ENCODE peak calls at places on chromosomes 11 and 22, in seven cellular contexts. E, G, Q, Z, V, Y and L are unnamed samples.

GRCh38 chr11:15195454-15196200 is 80.9 kb downstream of the INSC start:
- DNase-seq in E (no peak), G (no peak), Q (no peak), Z (no peak), V (no peak), Y (no peak), L (no peak)

GRCh38 chr11:62719302-62719978 is 7.8 kb downstream of the HNRNPUL2 start:
- DNase-seq in E (no peak), G (no peak), Q (no peak), Z (no peak), V (no peak), Y (no peak), L (no peak)

GRCh38 chr11:72812968-72813739 is 1.1 kb upstream of the ATG16L2 start:
- DNase-seq in E (peak; percentile 59), G (peak; percentile 81), Q (peak; percentile 95), Z (peak; percentile 64), V (peak; percentile 88), Y (peak; percentile 79), L (peak; percentile 56)

GRCh38 chr11:70501933-70502540 is 103.7 kb downstream of the CTTN start:
- DNase-seq in E (no peak), G (peak; percentile 23), Q (no peak), Z (peak; percentile 45), V (no peak), Y (no peak), L (no peak)

GRCh38 chr11:57546869-57547518 is 9.6 kb downstream of the SMTNL1 start:
- DNase-seq in E (no peak), G (no peak), Q (no peak), Z (no peak), V (no peak), Y (peak; percentile 42), L (peak; percentile 46)

GRCh38 chr11:70680781-70681281 is 282.5 kb downstream of the CTTN start:
- DNase-seq in E (no peak), G (no peak), Q (no peak), Z (peak; percentile 27), V (no peak), Y (no peak), L (no peak)

GRCh38 chr22:42928969-42929837 is 72.1 kb upstream of the ARFGAP3 start:
- DNase-seq in E (no peak), G (no peak), Q (peak; percentile 89), Z (no peak), V (no peak), Y (no peak), L (no peak)

GRCh38 chr11:31818874-31819331 is 7.8 kb upstream of the PAX6 start:
- DNase-seq in E (no peak), G (no peak), Q (no peak), Z (peak; percentile 61), V (peak; percentile 77), Y (no peak), L (no peak)

GRCh38 chr11:18791175-18792065 is at the start of gene PTPN5:
- DNase-seq in E (no peak), G (no peak), Q (peak; percentile 54), Z (no peak), V (no peak), Y (peak; percentile 14), L (no peak)

GRCh38 chr11:100774859-100775258 is 87.8 kb downstream of the ARHGAP42 start:
- DNase-seq in E (no peak), G (no peak), Q (no peak), Z (no peak), V (no peak), Y (peak; percentile 65), L (peak; percentile 16)

GRCh38 chr11:117382746-117383145 is 55.1 kb downstream of the CEP164 start:
- DNase-seq in E (no peak), G (no peak), Q (no peak), Z (no peak), V (peak; percentile 74), Y (no peak), L (no peak)

GRCh38 chr11:40204228-40204627 is 1255.2 kb downstream of the LRRC4C start:
- DNase-seq in E (no peak), G (no peak), Q (no peak), Z (no peak), V (no peak), Y (no peak), L (no peak)

GRCh38 chr22:47014636-47014930 is 252.1 kb downstream of the TBC1D22A start:
- DNase-seq in E (peak; percentile 11), G (no peak), Q (peak; percentile 48), Z (no peak), V (no peak), Y (no peak), L (no peak)

GRCh38 chr11:68471360-68472340 is 11.1 kb downstream of the PPP6R3 start:
- DNase-seq in E (no peak), G (no peak), Q (no peak), Z (no peak), V (no peak), Y (peak; percentile 87), L (peak; percentile 89)

DNA sequence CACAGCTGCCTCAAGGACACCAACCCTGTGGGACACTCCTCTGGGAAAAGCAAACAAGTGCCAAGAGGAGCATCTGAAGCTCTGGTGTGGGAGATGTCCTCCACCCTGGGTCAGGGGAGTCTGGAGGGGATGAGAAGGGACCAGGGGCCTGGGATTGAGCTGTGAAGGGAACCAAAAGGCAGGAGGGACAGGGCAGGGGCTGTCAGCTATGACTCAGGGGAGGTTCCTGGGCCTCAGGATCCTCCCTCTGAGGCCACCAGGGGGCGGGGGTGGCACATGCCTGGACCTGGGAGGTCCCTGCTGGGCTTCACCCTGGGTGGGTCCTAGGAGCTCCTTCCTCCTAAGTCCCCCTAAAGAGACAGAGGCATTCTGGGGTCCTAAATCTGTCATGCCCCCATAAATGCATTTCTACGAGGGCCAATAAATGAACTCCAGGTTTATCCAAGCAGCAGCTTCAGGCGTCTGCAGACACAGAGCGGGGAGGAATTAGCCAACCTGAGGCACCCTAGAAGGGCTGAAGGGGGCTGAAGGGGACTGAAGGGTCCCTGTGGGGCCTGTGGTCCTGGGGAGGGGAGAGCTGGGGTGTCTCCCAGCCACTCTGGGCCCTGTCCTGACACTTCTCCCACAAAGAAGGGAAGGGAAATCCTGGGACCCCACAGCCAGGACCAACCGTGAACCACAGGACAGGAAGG is 31.9 kb upstream of the IGLL5 start:
- DNase-seq in E (no peak), G (no peak), Q (no peak), Z (no peak), V (no peak), Y (no peak), L (no peak)
- TF ChIP-seq CTCF in E (no peak), G (no peak), Q (no peak), Z (peak; percentile 15), V (no peak), Y (peak; percentile 21), L (peak; percentile 61)

GRCh38 chr11:46363031-46363407 is 15.8 kb downstream of the DGKZ start:
- DNase-seq in E (peak; percentile 46), G (peak; percentile 84), Q (peak; percentile 81), Z (peak; percentile 59), V (peak; percentile 92), Y (peak; percentile 79), L (peak; percentile 83)

GRCh38 chr11:46362146-46363030 is 15.1 kb downstream of the DGKZ start:
- DNase-seq in E (no peak), G (no peak), Q (no peak), Z (peak; percentile 56), V (no peak), Y (no peak), L (no peak)

GRCh38 chr11:46364791-46365190 is 16.7 kb upstream of the MDK start:
- DNase-seq in E (no peak), G (no peak), Q (no peak), Z (peak; percentile 50), V (no peak), Y (no peak), L (no peak)

GRCh38 chr11:46364056-46364455 is 16.8 kb downstream of the DGKZ start:
- DNase-seq in E (no peak), G (no peak), Q (no peak), Z (no peak), V (no peak), Y (no peak), L (no peak)

DNA sequence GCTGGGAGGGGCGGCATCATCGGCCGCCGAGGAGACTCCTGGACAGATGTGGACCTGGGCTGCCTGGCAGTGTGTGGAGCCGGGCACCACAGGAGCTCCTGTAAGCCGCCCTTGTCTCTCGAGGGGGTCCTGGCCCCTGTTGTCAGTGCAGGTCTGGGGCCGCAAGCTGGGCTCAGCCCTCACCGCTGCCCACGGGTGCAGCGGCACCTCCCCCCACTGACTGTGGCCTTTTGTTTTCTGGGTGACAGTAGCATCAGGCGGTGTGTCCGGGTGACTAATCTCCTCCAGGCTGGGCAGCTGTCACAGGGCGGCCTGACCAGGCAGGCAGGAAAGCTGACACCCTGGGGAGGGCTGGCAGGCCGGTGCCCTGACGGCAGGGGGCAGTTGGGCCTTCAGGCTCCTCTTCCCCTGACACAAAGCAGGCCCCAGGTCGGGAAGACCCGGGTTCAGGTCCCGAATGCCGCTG is 16.2 kb downstream of the DGKZ start:
- DNase-seq in E (no peak), G (peak; percentile 96), Q (no peak), Z (peak; percentile 64), V (no peak), Y (peak; percentile 83), L (peak; percentile 47)
- TF ChIP-seq CTCF in E (no peak), G (peak; percentile 54), Q (no peak), Z (no peak), V (no peak), Y (peak; percentile 19), L (peak; percentile 57)

GRCh38 chr11:115134886-115135285 is 369.3 kb downstream of the CADM1 start:
- DNase-seq in E (no peak), G (no peak), Q (no peak), Z (no peak), V (no peak), Y (no peak), L (no peak)

GRCh38 chr11:115135936-115136335 is 368.3 kb downstream of the CADM1 start:
- DNase-seq in E (no peak), G (no peak), Q (no peak), Z (no peak), V (no peak), Y (no peak), L (no peak)

GRCh38 chr11:115133810-115134209 is 370.4 kb downstream of the CADM1 start:
- DNase-seq in E (no peak), G (no peak), Q (no peak), Z (no peak), V (no peak), Y (no peak), L (no peak)

GRCh38 chr11:115129771-115130306 is 374.4 kb downstream of the CADM1 start:
- DNase-seq in E (no peak), G (no peak), Q (no peak), Z (no peak), V (no peak), Y (no peak), L (no peak)

DNA sequence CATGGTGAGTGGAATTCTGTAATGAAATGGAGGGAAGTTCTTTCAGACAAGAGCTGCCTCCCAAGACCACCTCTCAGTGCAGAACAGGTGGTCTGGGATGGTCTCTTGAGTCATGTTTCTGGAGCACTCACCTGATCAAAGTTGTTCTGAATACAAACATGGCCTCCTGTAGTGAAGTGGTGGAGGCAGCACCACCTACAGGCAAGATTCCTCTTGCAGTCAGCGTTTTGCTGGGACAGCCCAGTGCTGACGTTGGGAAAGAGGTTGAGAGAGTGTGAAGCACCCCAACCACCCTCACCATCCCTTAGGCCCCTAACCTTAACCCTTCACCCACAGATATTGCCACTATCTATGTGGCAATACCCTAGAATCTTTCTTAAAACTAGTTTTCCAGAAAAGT is 371.4 kb downstream of the CADM1 start:
- DNase-seq in E (no peak), G (no peak), Q (no peak), Z (no peak), V (no peak), Y (no peak), L (no peak)
- TF ChIP-seq CTCF in E (no peak), G (peak; percentile 18), Q (no peak), Z (no peak), V (no peak), Y (peak; percentile 28), L (peak; percentile 6)

GRCh38 chr22:17920145-17920605 is 104.2 kb downstream of the MICAL3 start:
- DNase-seq in E (peak; percentile 57), G (no peak), Q (no peak), Z (no peak), V (no peak), Y (peak; percentile 72), L (peak; percentile 45)
- TF ChIP-seq CTCF in E (no peak), G (no peak), Q (no peak), Z (no peak), V (no peak), Y (no peak), L (peak; percentile 1)